ENCODE peak calls at places on chromosomes 13 and 19, in seven cellular contexts. One of them, this sample, is unnamed.

GRCh38 chr13:20305587-20305986 is 73.5 kb upstream of the GJB6 start:
- DNase-seq in fibroblast of pulmonary artery: no peak
- DNase-seq in iris pigment epithelial cell: no peak
- DNase-seq in GM23338: peak
- DNase-seq in EH: no peak
- DNase-seq in mucosa of gallbladder: no peak
- DNase-seq in AG09309: no peak
- DNase-seq in this sample: no peak

GRCh38 chr19:5694167-5694951 is 4.3 kb downstream of the RPL36 start:
- DNase-seq in iris pigment epithelial cell: no peak
- DNase-seq in AG09309: no peak
- DNase-seq in EH: no peak
- DNase-seq in mucosa of gallbladder: no peak
- DNase-seq in fibroblast of pulmonary artery: no peak
- DNase-seq in GM23338: no peak
- DNase-seq in this sample: no peak

GRCh38 chr13:30880756-30881155 is 25.3 kb upstream of the MEDAG start:
- DNase-seq in mucosa of gallbladder: no peak
- DNase-seq in iris pigment epithelial cell: peak
- DNase-seq in AG09309: peak
- DNase-seq in GM23338: no peak
- DNase-seq in fibroblast of pulmonary artery: peak
- DNase-seq in EH: peak
- DNase-seq in this sample: no peak

GRCh38 chr19:2425622-2426581 is 1.5 kb downstream of the TIMM13 start:
- DNase-seq in iris pigment epithelial cell: no peak
- DNase-seq in GM23338: no peak
- DNase-seq in fibroblast of pulmonary artery: no peak
- DNase-seq in AG09309: no peak
- DNase-seq in mucosa of gallbladder: no peak
- DNase-seq in EH: no peak
- DNase-seq in this sample: no peak

GRCh38 chr13:68234278-68234677 is 1004.1 kb upstream of the PCDH9 start:
- DNase-seq in iris pigment epithelial cell: peak
- DNase-seq in AG09309: no peak
- DNase-seq in mucosa of gallbladder: no peak
- DNase-seq in EH: no peak
- DNase-seq in fibroblast of pulmonary artery: peak
- DNase-seq in GM23338: peak
- DNase-seq in this sample: no peak

GRCh38 chr19:16569609-16570320 is 2.5 kb downstream of the SLC35E1 start:
- DNase-seq in GM23338: no peak
- DNase-seq in AG09309: no peak
- DNase-seq in mucosa of gallbladder: no peak
- DNase-seq in iris pigment epithelial cell: no peak
- DNase-seq in EH: no peak
- DNase-seq in fibroblast of pulmonary artery: no peak
- DNase-seq in this sample: no peak

GRCh38 chr13:111978536-111978935 is 88.4 kb upstream of the SOX1 start:
- DNase-seq in mucosa of gallbladder: no peak
- DNase-seq in fibroblast of pulmonary artery: no peak
- DNase-seq in GM23338: no peak
- DNase-seq in iris pigment epithelial cell: no peak
- DNase-seq in AG09309: no peak
- DNase-seq in EH: no peak
- DNase-seq in this sample: no peak

GRCh38 chr13:51833980-51834379 is 11.0 kb downstream of the TMEM272 start:
- DNase-seq in EH: no peak
- DNase-seq in mucosa of gallbladder: no peak
- DNase-seq in iris pigment epithelial cell: no peak
- DNase-seq in GM23338: no peak
- DNase-seq in AG09309: no peak
- DNase-seq in fibroblast of pulmonary artery: no peak
- DNase-seq in this sample: no peak

GRCh38 chr19:48617146-48617937 is 1.6 kb downstream of the RPL18 start:
- DNase-seq in AG09309: no peak
- DNase-seq in EH: peak
- DNase-seq in fibroblast of pulmonary artery: no peak
- DNase-seq in GM23338: no peak
- DNase-seq in mucosa of gallbladder: no peak
- DNase-seq in iris pigment epithelial cell: no peak
- DNase-seq in this sample: no peak

This sample was measured in thyroid gland.